ENCODE peak calls at places on chromosomes 16 and 17, in nine cellular contexts. One of them, this sample, is unnamed.

GRCh38 chr17:13631541-13631940 is 29.8 kb upstream of the HS3ST3A1 start:
- DNase-seq in germinal center: no peak
- DNase-seq in H54: no peak
- DNase-seq in A549: no peak
- DNase-seq in GOT3: no peak
- DNase-seq in hippocampal formation: no peak
- DNase-seq in ureter: no peak
- DNase-seq in NCI-H2081: no peak
- DNase-seq in GM10248: no peak
- DNase-seq in this sample: no peak

GRCh38 chr17:58302919-58303551 is 22.3 kb upstream of the MPO start:
- DNase-seq in hippocampal formation: no peak
- DNase-seq in GOT3: no peak
- DNase-seq in H54: no peak
- DNase-seq in ureter: peak; percentile 26
- DNase-seq in A549: no peak
- DNase-seq in GM10248: no peak
- DNase-seq in germinal center: no peak
- DNase-seq in NCI-H2081: no peak
- DNase-seq in this sample: no peak

GRCh38 chr16:54126907-54127306 is 159.7 kb downstream of the IRX3 start:
- DNase-seq in GOT3: no peak
- DNase-seq in hippocampal formation: no peak
- DNase-seq in ureter: no peak
- DNase-seq in germinal center: no peak
- DNase-seq in GM10248: no peak
- DNase-seq in A549: no peak
- DNase-seq in H54: no peak
- DNase-seq in NCI-H2081: no peak
- DNase-seq in this sample: no peak

GRCh38 chr16:4058386-4058785 is 57.9 kb downstream of the ADCY9 start:
- DNase-seq in hippocampal formation: no peak
- DNase-seq in H54: no peak
- DNase-seq in GM10248: no peak
- DNase-seq in GOT3: no peak
- DNase-seq in A549: no peak
- DNase-seq in germinal center: no peak
- DNase-seq in NCI-H2081: no peak
- DNase-seq in ureter: peak; percentile 19
- DNase-seq in this sample: no peak

GRCh38 chr17:66661411-66661843 is 173.5 kb upstream of the CACNG5 start:
- DNase-seq in H54: peak; percentile 45
- DNase-seq in hippocampal formation: no peak
- DNase-seq in NCI-H2081: peak; percentile 97
- DNase-seq in GOT3: no peak
- DNase-seq in A549: peak; percentile 77
- DNase-seq in germinal center: no peak
- DNase-seq in ureter: no peak
- DNase-seq in GM10248: peak; percentile 25
- DNase-seq in this sample: peak; percentile 35

GRCh38 chr17:63309021-63309420 is 137.1 kb downstream of the CYB561 start:
- DNase-seq in GM10248: no peak
- DNase-seq in H54: no peak
- DNase-seq in NCI-H2081: no peak
- DNase-seq in A549: peak; percentile 13
- DNase-seq in ureter: no peak
- DNase-seq in GOT3: no peak
- DNase-seq in hippocampal formation: no peak
- DNase-seq in germinal center: no peak
- DNase-seq in this sample: no peak

GRCh38 chr17:75749545-75750389 is 15.2 kb downstream of the GALK1 start:
- DNase-seq in GM10248: peak; percentile 86
- DNase-seq in germinal center: peak; percentile 89
- DNase-seq in GOT3: peak; percentile 56
- DNase-seq in NCI-H2081: peak; percentile 71
- DNase-seq in ureter: peak; percentile 83
- DNase-seq in H54: peak; percentile 90
- DNase-seq in A549: peak; percentile 80
- DNase-seq in hippocampal formation: peak; percentile 77
- DNase-seq in this sample: peak; percentile 77

GRCh38 chr17:45874148-45874547 is 20.2 kb upstream of the MAPT start:
- DNase-seq in ureter: no peak
- DNase-seq in H54: no peak
- DNase-seq in hippocampal formation: no peak
- DNase-seq in GOT3: no peak
- DNase-seq in GM10248: no peak
- DNase-seq in A549: no peak
- DNase-seq in NCI-H2081: no peak
- DNase-seq in germinal center: no peak
- DNase-seq in this sample: no peak

GRCh38 chr16:85136705-85137322 is 24.5 kb upstream of the CIBAR2 start:
- DNase-seq in A549: peak; percentile 38
- DNase-seq in germinal center: no peak
- DNase-seq in H54: no peak
- DNase-seq in hippocampal formation: no peak
- DNase-seq in ureter: no peak
- DNase-seq in GOT3: no peak
- DNase-seq in NCI-H2081: no peak
- DNase-seq in GM10248: no peak
- DNase-seq in this sample: no peak

GRCh38 chr17:74467221-74467951 is 952 bp downstream of the CD300A start:
- DNase-seq in A549: no peak
- DNase-seq in hippocampal formation: no peak
- DNase-seq in ureter: no peak
- DNase-seq in germinal center: peak; percentile 30
- DNase-seq in GOT3: no peak
- DNase-seq in H54: no peak
- DNase-seq in NCI-H2081: no peak
- DNase-seq in GM10248: peak; percentile 82
- DNase-seq in this sample: peak; percentile 69

GRCh38 chr17:49755681-49756283 is 8.1 kb downstream of the FAM117A start:
- DNase-seq in NCI-H2081: no peak
- DNase-seq in GOT3: no peak
- DNase-seq in A549: no peak
- DNase-seq in germinal center: no peak
- DNase-seq in ureter: no peak
- DNase-seq in H54: no peak
- DNase-seq in GM10248: no peak
- DNase-seq in hippocampal formation: no peak
- DNase-seq in this sample: no peak

GRCh38 chr17:65297384-65297783 is 160.2 kb downstream of the RGS9 start:
- DNase-seq in NCI-H2081: no peak
- DNase-seq in GOT3: no peak
- DNase-seq in H54: no peak
- DNase-seq in A549: no peak
- DNase-seq in germinal center: no peak
- DNase-seq in GM10248: no peak
- DNase-seq in ureter: no peak
- DNase-seq in hippocampal formation: no peak
- DNase-seq in this sample: no peak

GRCh38 chr16:31745900-31746299 is 127.7 kb upstream of the ZNF267 start:
- DNase-seq in GOT3: no peak
- DNase-seq in hippocampal formation: no peak
- DNase-seq in H54: no peak
- DNase-seq in GM10248: no peak
- DNase-seq in NCI-H2081: no peak
- DNase-seq in ureter: no peak
- DNase-seq in A549: no peak
- DNase-seq in germinal center: no peak
- DNase-seq in this sample: no peak

GRCh38 chr16:50692999-50693781 is at the start of gene NOD2:
- DNase-seq in ureter: no peak
- DNase-seq in NCI-H2081: no peak
- DNase-seq in germinal center: peak; percentile 77
- DNase-seq in hippocampal formation: no peak
- DNase-seq in A549: peak; percentile 10
- DNase-seq in H54: no peak
- DNase-seq in GOT3: no peak
- DNase-seq in GM10248: peak; percentile 73
- DNase-seq in this sample: peak; percentile 59

GRCh38 chr17:14282700-14283099 is 18.2 kb upstream of the HS3ST3B1 start:
- DNase-seq in A549: no peak
- DNase-seq in H54: no peak
- DNase-seq in GM10248: no peak
- DNase-seq in GOT3: no peak
- DNase-seq in ureter: no peak
- DNase-seq in hippocampal formation: no peak
- DNase-seq in NCI-H2081: no peak
- DNase-seq in germinal center: no peak
- DNase-seq in this sample: no peak

GRCh38 chr17:3990391-3991127 is 26.3 kb upstream of the ATP2A3 start:
- DNase-seq in ureter: no peak
- DNase-seq in NCI-H2081: no peak
- DNase-seq in GOT3: no peak
- DNase-seq in GM10248: no peak
- DNase-seq in hippocampal formation: no peak
- DNase-seq in H54: no peak
- DNase-seq in A549: no peak
- DNase-seq in germinal center: no peak
- DNase-seq in this sample: no peak

GRCh38 chr16:9322735-9323134 is 231.3 kb downstream of the HAPSTR1 start:
- DNase-seq in ureter: no peak
- DNase-seq in hippocampal formation: no peak
- DNase-seq in A549: no peak
- DNase-seq in NCI-H2081: no peak
- DNase-seq in germinal center: no peak
- DNase-seq in GM10248: no peak
- DNase-seq in GOT3: no peak
- DNase-seq in H54: no peak
- DNase-seq in this sample: no peak

GRCh38 chr17:45090711-45091110 is 29.6 kb downstream of the NMT1 start:
- DNase-seq in GOT3: no peak
- DNase-seq in H54: no peak
- DNase-seq in GM10248: no peak
- DNase-seq in A549: peak; percentile 42
- DNase-seq in hippocampal formation: no peak
- DNase-seq in ureter: no peak
- DNase-seq in NCI-H2081: no peak
- DNase-seq in germinal center: no peak
- DNase-seq in this sample: no peak

GRCh38 chr16:66490774-66491715 is 58.9 kb downstream of the TK2 start:
- DNase-seq in GM10248: no peak
- DNase-seq in A549: no peak
- DNase-seq in H54: no peak
- DNase-seq in NCI-H2081: no peak
- DNase-seq in GOT3: no peak
- DNase-seq in hippocampal formation: no peak
- DNase-seq in ureter: peak; percentile 34
- DNase-seq in germinal center: no peak
- DNase-seq in this sample: no peak

GRCh38 chr16:27347930-27348685 is 34.3 kb downstream of the IL4R start:
- DNase-seq in GM10248: no peak
- DNase-seq in GOT3: no peak
- DNase-seq in A549: no peak
- DNase-seq in H54: no peak
- DNase-seq in germinal center: no peak
- DNase-seq in ureter: peak; percentile 67
- DNase-seq in NCI-H2081: no peak
- DNase-seq in hippocampal formation: no peak
- DNase-seq in this sample: no peak

GRCh38 chr16:84617068-84617630 is 729 bp downstream of the COTL1 start:
- DNase-seq in GM10248: no peak
- DNase-seq in hippocampal formation: no peak
- DNase-seq in H54: no peak
- DNase-seq in NCI-H2081: no peak
- DNase-seq in A549: no peak
- DNase-seq in germinal center: peak; percentile 54
- DNase-seq in ureter: no peak
- DNase-seq in GOT3: no peak
- DNase-seq in this sample: peak; percentile 67

GRCh38 chr17:34519286-34519685 is 60.1 kb upstream of the TMEM132E start:
- DNase-seq in GM10248: peak; percentile 38
- DNase-seq in GOT3: no peak
- DNase-seq in H54: no peak
- DNase-seq in hippocampal formation: no peak
- DNase-seq in NCI-H2081: no peak
- DNase-seq in germinal center: peak; percentile 10
- DNase-seq in ureter: no peak
- DNase-seq in A549: peak; percentile 21
- DNase-seq in this sample: no peak

GRCh38 chr16:3576211-3576610 is 992 bp downstream of the NLRC3 start:
- DNase-seq in H54: no peak
- DNase-seq in A549: no peak
- DNase-seq in GOT3: no peak
- DNase-seq in ureter: no peak
- DNase-seq in hippocampal formation: no peak
- DNase-seq in germinal center: peak; percentile 29
- DNase-seq in GM10248: no peak
- DNase-seq in NCI-H2081: no peak
- DNase-seq in this sample: no peak

GRCh38 chr16:74999208-74999682 is 421 bp downstream of the ZNRF1 start:
- DNase-seq in GM10248: peak; percentile 52
- DNase-seq in H54: no peak
- DNase-seq in germinal center: peak; percentile 47
- DNase-seq in hippocampal formation: peak; percentile 23
- DNase-seq in A549: no peak
- DNase-seq in GOT3: no peak
- DNase-seq in NCI-H2081: no peak
- DNase-seq in ureter: no peak
- DNase-seq in this sample: no peak

GRCh38 chr17:50479522-50480141 is 972 bp downstream of the RSAD1 start:
- DNase-seq in GM10248: peak; percentile 77
- DNase-seq in hippocampal formation: no peak
- DNase-seq in NCI-H2081: peak; percentile 81
- DNase-seq in H54: peak; percentile 83
- DNase-seq in ureter: peak; percentile 82
- DNase-seq in A549: peak; percentile 92
- DNase-seq in germinal center: peak; percentile 81
- DNase-seq in GOT3: peak; percentile 30
- DNase-seq in this sample: peak; percentile 70

GRCh38 chr17:80618304-80618703 is 73.7 kb downstream of the RPTOR start:
- DNase-seq in ureter: no peak
- DNase-seq in GOT3: no peak
- DNase-seq in A549: no peak
- DNase-seq in GM10248: no peak
- DNase-seq in hippocampal formation: no peak
- DNase-seq in H54: no peak
- DNase-seq in germinal center: no peak
- DNase-seq in NCI-H2081: no peak
- DNase-seq in this sample: no peak

GRCh38 chr17:50626037-50626574 is 8.6 kb upstream of the ABCC3 start:
- DNase-seq in NCI-H2081: peak; percentile 41
- DNase-seq in hippocampal formation: no peak
- DNase-seq in GM10248: peak; percentile 79
- DNase-seq in A549: peak; percentile 88
- DNase-seq in H54: peak; percentile 86
- DNase-seq in GOT3: peak; percentile 18
- DNase-seq in germinal center: peak; percentile 63
- DNase-seq in ureter: peak; percentile 74
- DNase-seq in this sample: peak; percentile 54

GRCh38 chr16:8806272-8806983 is 8.8 kb downstream of the PMM2 start:
- DNase-seq in hippocampal formation: no peak
- DNase-seq in germinal center: no peak
- DNase-seq in GOT3: no peak
- DNase-seq in H54: no peak
- DNase-seq in A549: no peak
- DNase-seq in GM10248: no peak
- DNase-seq in NCI-H2081: no peak
- DNase-seq in ureter: no peak
- DNase-seq in this sample: no peak

GRCh38 chr17:336110-337021 is 16.2 kb downstream of the RPH3AL start:
- DNase-seq in H54: no peak
- DNase-seq in A549: no peak
- DNase-seq in hippocampal formation: no peak
- DNase-seq in NCI-H2081: peak; percentile 28
- DNase-seq in ureter: peak; percentile 70
- DNase-seq in germinal center: no peak
- DNase-seq in GM10248: no peak
- DNase-seq in GOT3: no peak
- DNase-seq in this sample: no peak

GRCh38 chr17:31740611-31741082 is 118.4 kb downstream of the COPRS start:
- DNase-seq in H54: peak; percentile 49
- DNase-seq in ureter: no peak
- DNase-seq in GM10248: no peak
- DNase-seq in A549: no peak
- DNase-seq in germinal center: no peak
- DNase-seq in GOT3: peak; percentile 25
- DNase-seq in NCI-H2081: no peak
- DNase-seq in hippocampal formation: no peak
- DNase-seq in this sample: no peak

This sample was measured in GM06990.